ENCODE peak calls at places on chromosomes 2 and 18, in four cellular contexts. B is Panc1, L is heart right ventricle, D is upper lobe of right lung. J is an unnamed sample.

GRCh38 chr2:20452551-20452950 is 5.7 kb downstream of the RHOB start:
- DNase-seq in L (peak), D (no peak), B (no peak), J (no peak)

GRCh38 chr2:222982010-222982908 is 69.7 kb upstream of the KCNE4 start:
- DNase-seq in B (peak), L (peak), D (no peak), J (peak)

GRCh38 chr2:19881866-19882265 is 19.9 kb downstream of the TTC32 start:
- DNase-seq in D (no peak), B (no peak), L (no peak), J (no peak)

GRCh38 chr2:61247204-61247812 is 85.3 kb downstream of the C2orf74 start:
- DNase-seq in B (no peak), L (no peak), D (no peak), J (no peak)

GRCh38 chr2:241218131-241219029 is 29.9 kb downstream of the ANO7 start:
- DNase-seq in B (no peak), L (peak), D (peak), J (no peak)

GRCh38 chr2:186544255-186544675 is 45.6 kb upstream of the ITGAV start:
- DNase-seq in L (no peak), B (peak), D (no peak), J (no peak)

GRCh38 chr18:45522371-45522770 is 92.9 kb upstream of the SLC14A2 start:
- DNase-seq in L (no peak), B (no peak), D (no peak), J (peak)

GRCh38 chr18:41530959-41531358 is 424.1 kb upstream of the PIK3C3 start:
- DNase-seq in D (no peak), B (no peak), L (no peak), J (no peak)

GRCh38 chr2:219973136-219973535 is 345.7 kb downstream of the SLC4A3 start:
- DNase-seq in D (no peak), L (no peak), B (no peak), J (no peak)

GRCh38 chr2:46299365-46300263 is 2.4 kb downstream of the EPAS1 start:
- DNase-seq in D (peak), L (peak), B (no peak), J (peak)

GRCh38 chr2:157911646-157912217 is 35.6 kb upstream of the ACVR1 start:
- DNase-seq in L (no peak), B (no peak), D (no peak), J (no peak)
- H3K27ac ChIP-seq in L (no peak), B (no peak), D (no peak), J (no peak)

DNA sequence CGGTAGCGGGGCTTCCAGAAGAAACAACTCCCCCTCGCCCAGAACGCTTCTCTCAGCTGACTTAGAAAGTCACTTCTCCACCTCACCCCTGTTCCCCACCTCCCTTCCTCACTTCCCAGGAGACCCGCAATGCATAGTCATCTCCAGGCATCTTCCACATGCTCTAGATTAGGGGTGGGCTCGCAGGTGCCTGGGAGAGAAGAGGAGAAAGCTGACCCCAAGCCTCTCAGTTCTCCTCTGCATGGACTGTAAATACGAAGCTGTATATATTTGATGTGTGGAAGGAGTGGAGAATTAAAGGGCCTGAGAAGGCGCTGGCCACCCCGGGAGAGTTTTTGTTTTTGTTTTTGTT is 1.8 kb downstream of the MAL start:
- DNase-seq in B (no peak), D (no peak), L (no peak), J (no peak)
- H3K27ac ChIP-seq in B (no peak), D (no peak), L (no peak), J (peak)

GRCh38 chr2:158486970-158487325 is 30.2 kb downstream of the PKP4 start:
- DNase-seq in D (no peak), L (no peak), B (no peak), J (no peak)

GRCh38 chr2:158489366-158490112 is 32.8 kb downstream of the PKP4 start:
- DNase-seq in B (no peak), L (no peak), D (no peak), J (no peak)

GRCh38 chr2:158486150-158486969 is 29.6 kb downstream of the PKP4 start:
- DNase-seq in D (no peak), L (no peak), B (no peak), J (no peak)

GRCh38 chr2:158488442-158489216 is 31.9 kb downstream of the PKP4 start:
- DNase-seq in L (no peak), D (no peak), B (no peak), J (no peak)

GRCh38 chr2:158487419-158487818 is 30.7 kb downstream of the PKP4 start:
- DNase-seq in D (no peak), B (no peak), L (peak), J (no peak)
- H3K27ac ChIP-seq in D (no peak), B (no peak), L (no peak), J (no peak)

DNA sequence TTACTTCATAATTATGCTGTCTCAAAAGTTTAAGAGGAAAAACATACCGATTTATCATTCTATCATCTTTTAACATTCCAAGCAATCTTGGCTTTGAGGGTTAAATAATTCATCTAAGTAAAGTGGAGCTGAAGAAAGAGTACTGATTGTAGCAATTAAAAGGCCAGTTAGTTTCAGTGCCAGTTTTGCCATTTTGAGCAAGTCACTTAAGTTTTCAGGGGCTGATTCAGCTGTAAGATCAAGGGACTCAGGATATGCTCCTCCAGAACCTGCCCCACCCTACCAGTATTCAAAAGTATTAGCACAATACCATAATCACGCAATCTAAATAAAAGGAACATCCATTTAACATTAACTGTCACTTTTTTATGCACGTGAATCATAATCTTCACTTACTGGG is 1.9 kb downstream of the SS18 start:
- DNase-seq in L (no peak), D (no peak), B (no peak), J (no peak)
- H3K27ac ChIP-seq in L (no peak), D (no peak), B (peak), J (no peak)

DNA sequence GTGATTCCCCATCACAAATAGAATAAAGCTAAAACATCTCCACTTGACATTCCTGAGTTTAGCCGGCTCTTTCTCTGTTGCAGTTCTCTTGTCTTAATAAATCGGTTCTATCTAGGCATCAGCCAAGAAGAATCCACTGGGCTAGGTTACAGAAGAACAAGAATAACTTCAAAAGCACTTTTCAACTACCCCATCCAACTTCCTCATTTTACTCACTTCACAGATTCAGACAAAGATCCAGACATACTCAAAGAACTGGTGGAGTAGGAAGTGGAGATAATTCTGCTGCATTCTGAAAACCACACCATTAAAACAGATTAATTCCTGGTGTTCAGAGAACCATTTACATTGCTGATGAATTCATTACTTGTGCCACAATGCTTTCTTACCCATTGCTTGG is 9.6 kb upstream of the ALPK2 start:
- DNase-seq in L (no peak), D (no peak), B (no peak), J (no peak)
- H3K27ac ChIP-seq in L (no peak), D (no peak), B (no peak), J (no peak)

DNA sequence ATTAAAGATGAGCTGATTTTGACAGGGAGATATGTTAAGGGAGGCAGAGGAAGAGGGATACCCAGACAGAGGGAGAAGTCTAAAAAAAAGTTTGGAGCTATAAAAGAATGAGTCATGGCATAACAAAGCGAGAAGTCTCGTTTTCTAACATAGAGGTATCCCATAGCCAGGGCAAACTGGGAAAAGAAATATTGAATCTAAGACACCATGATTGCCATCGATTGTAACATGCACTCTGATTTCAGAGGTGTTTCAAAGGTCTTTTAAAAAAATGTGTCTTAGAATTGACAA is 110.7 kb downstream of the MDH1 start:
- DNase-seq in D (no peak), B (no peak), L (no peak), J (no peak)
- H3K27ac ChIP-seq in D (no peak), B (no peak), L (peak), J (peak)

DNA sequence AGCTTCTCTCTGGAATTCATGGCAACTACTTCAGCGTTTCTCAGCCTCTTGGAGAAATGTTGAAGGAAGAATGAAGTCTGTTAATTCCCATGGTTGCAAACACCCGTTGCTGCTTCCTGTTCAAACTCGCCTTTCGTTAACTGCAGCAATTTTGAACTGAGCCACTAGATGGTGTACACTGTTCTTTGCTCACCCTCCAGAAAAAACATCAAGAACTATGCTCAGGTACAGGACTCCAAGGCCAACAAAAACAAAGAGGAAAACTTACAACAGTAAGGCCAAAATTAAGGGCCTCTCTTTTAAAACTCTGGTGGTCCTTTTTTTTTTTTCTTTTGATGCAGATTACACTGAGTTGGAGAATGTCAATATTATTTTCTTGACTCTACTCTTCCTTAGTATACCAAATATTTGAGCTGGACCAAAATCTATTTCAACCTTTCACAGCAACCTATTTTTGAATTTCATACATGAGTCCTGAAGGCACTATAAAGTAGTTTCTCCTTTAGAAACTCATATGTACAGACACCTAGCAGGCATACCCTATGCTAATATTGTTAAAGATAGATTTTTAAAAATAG is 58.2 kb downstream of the KLHL14 start:
- DNase-seq in B (peak), D (no peak), L (peak), J (no peak)
- H3K27ac ChIP-seq in B (peak), D (no peak), L (no peak), J (no peak)

DNA sequence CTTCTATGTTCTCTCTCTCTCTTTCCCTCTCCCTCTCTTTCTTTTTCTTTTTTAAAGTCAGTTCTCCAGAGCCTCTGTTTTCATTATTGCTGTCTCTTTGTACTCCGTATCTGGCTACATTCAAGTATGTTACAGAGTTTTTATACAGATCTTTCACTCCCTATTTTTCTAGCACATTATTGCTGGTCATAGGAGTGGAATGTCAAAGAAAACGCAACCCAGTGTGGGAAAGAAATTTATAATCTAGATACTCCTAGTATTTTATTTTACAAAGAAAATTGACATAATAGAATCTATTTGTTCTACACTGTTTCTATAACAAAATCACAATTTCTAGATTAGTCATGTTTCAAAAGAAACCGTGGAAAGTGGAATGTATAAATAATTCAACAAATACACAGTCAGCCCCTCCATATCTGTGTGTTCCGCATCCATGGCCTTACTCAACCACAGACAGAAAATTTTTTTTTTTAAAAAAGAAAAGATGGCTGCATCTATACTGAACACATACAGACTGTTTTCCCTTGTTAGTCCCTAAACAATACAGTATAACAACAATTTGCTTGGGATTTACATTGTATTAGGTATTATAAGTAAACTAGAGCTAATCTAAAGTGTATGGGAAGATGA is 11.3 kb upstream of the NEMP2 start:
- DNase-seq in L (no peak), D (no peak), B (no peak), J (no peak)
- H3K27ac ChIP-seq in L (no peak), D (no peak), B (no peak), J (no peak)

J was measured in kidney.